ENCODE peak calls at places on chromosomes 7 and 10, in four cellular contexts. C, J, Z and T are unnamed samples.

GRCh38 chr10:76436367-76436766 is 1004.9 kb downstream of the LRMDA start:
- DNase-seq in C (no peak), J (no peak), Z (no peak), T (no peak)

GRCh38 chr10:125727436-125727835 is 7.9 kb downstream of the EDRF1 start:
- DNase-seq in C (no peak), J (no peak), Z (no peak), T (no peak)

GRCh38 chr10:119025776-119026175 is 3.7 kb upstream of the NANOS1 start:
- DNase-seq in C (no peak), J (no peak), Z (no peak), T (no peak)

GRCh38 chr10:132027423-132027983 is 38.2 kb upstream of the JAKMIP3 start:
- DNase-seq in C (peak), J (peak), Z (no peak), T (peak)

GRCh38 chr7:112199035-112199655 is 7.1 kb downstream of the DOCK4 start:
- DNase-seq in C (no peak), J (no peak), Z (no peak), T (peak)

GRCh38 chr7:21624320-21624719 is 81.5 kb downstream of the DNAH11 start:
- DNase-seq in C (no peak), J (no peak), Z (no peak), T (no peak)

GRCh38 chr7:155257482-155258232 is 40.0 kb upstream of the INSIG1 start:
- DNase-seq in C (no peak), J (no peak), Z (no peak), T (no peak)

GRCh38 chr7:5766321-5766761 is 15.1 kb downstream of the RNF216 start:
- DNase-seq in C (no peak), J (peak), Z (no peak), T (peak)

GRCh38 chr10:73827346-73828089 is 16.1 kb upstream of the NDST2 start:
- DNase-seq in C (peak), J (no peak), Z (no peak), T (peak)